ENCODE peak calls at places on chromosomes 4 and X, in nine cellular contexts. E is NCI-H1092 treated with DMSO at 0.1 percent for 48 hours; M is NCI-H510A treated with DMSO at 0.1 percent for 48 hours; B is PC-9; W is stromal cell of bone marrow; C is M059J; R is anterior cingulate cortex; K is stimulated activated CD8-positive, alpha-beta memory T cell treated with anti-CD3 and anti-CD28 coated beads, Interleukin-4, amount 100 ng/mL, for 48 hours; I is amygdala. A is an unnamed sample.
A peak's percentile ranks its signal among the peaks of the same experiment; 100 is the strongest.

GRCh38 chr4:113809313-113809712 is 47.8 kb upstream of the CAMK2D start:
- DNase-seq in R (no peak), B (no peak), C (peak; percentile 28), E (no peak), K (no peak), I (peak; percentile 4), M (no peak), W (peak; percentile 12), A (no peak)

GRCh38 chrX:41728125-41728524 is 4.1 kb downstream of the GPR82 start:
- DNase-seq in R (no peak), W (no peak), K (no peak), E (no peak), M (no peak), C (no peak), B (no peak), I (no peak), A (no peak)

GRCh38 chr4:39883645-39884044 is 94.1 kb downstream of the PDS5A start:
- DNase-seq in E (no peak), I (no peak), C (peak; percentile 4), K (no peak), B (no peak), M (no peak), R (no peak), W (no peak), A (no peak)

GRCh38 chr4:166091914-166092510 is 219.0 kb downstream of the TLL1 start:
- DNase-seq in W (peak; percentile 15), C (peak; percentile 51), K (no peak), E (peak; percentile 85), M (peak; percentile 51), R (no peak), B (no peak), I (no peak), A (peak; percentile 5)

GRCh38 chr4:1809754-1810502 is 16.8 kb downstream of the FGFR3 start:
- DNase-seq in M (no peak), C (peak; percentile 63), I (peak; percentile 68), W (peak; percentile 18), E (peak; percentile 40), R (peak; percentile 75), K (peak; percentile 85), B (peak; percentile 57), A (peak; percentile 16)

GRCh38 chr4:6339818-6340445 is 70.3 kb downstream of the WFS1 start:
- DNase-seq in B (no peak), R (no peak), I (no peak), K (no peak), M (no peak), E (no peak), W (no peak), C (no peak), A (no peak)

GRCh38 chrX:29090811-29091210 is 503.6 kb downstream of the IL1RAPL1 start:
- DNase-seq in R (peak; percentile 3), M (peak; percentile 7), B (no peak), W (no peak), E (no peak), K (no peak), I (no peak), C (peak; percentile 35), A (no peak)

GRCh38 chr4:1043658-1044468 is 32.4 kb downstream of the FGFRL1 start:
- DNase-seq in I (peak; percentile 63), C (peak; percentile 99), E (no peak), M (no peak), K (peak; percentile 73), B (peak; percentile 95), W (peak; percentile 99), R (peak; percentile 73), A (peak; percentile 96)

GRCh38 chr4:25913851-25914669 is at the start of gene SMIM20:
- DNase-seq in R (peak; percentile 91), W (peak; percentile 76), K (peak; percentile 90), C (peak; percentile 79), B (peak; percentile 70), I (peak; percentile 94), E (peak; percentile 88), M (peak; percentile 17), A (peak; percentile 74)

GRCh38 chr4:159367421-159368105 is 264.7 kb downstream of the RAPGEF2 start:
- DNase-seq in B (no peak), I (no peak), K (no peak), E (no peak), M (no peak), C (no peak), R (no peak), W (no peak), A (no peak)

GRCh38 chr4:152415980-152416379 is 119.9 kb downstream of the FBXW7 start:
- DNase-seq in K (no peak), M (no peak), C (peak; percentile 38), B (peak; percentile 50), W (no peak), E (no peak), I (no peak), R (no peak), A (no peak)

GRCh38 chr4:88759039-88759631 is 61.5 kb upstream of the NAP1L5 start:
- DNase-seq in R (no peak), W (no peak), C (no peak), M (no peak), B (no peak), K (no peak), I (peak; percentile 30), E (peak; percentile 59), A (no peak)

GRCh38 chr4:120517966-120518365 is 404.6 kb downstream of the PRDM5 start:
- DNase-seq in M (no peak), K (no peak), R (no peak), I (no peak), C (peak; percentile 87), W (peak; percentile 84), E (no peak), B (peak; percentile 51), A (peak; percentile 31)

GRCh38 chr4:185656467-185656890 is 121.2 kb upstream of the PDLIM3 start:
- DNase-seq in I (peak; percentile 25), W (peak; percentile 64), B (no peak), C (peak; percentile 30), R (no peak), E (no peak), K (no peak), M (no peak), A (no peak)

GRCh38 chrX:10574663-10575062 is 45.7 kb downstream of the MID1 start:
- DNase-seq in M (no peak), C (peak; percentile 79), R (no peak), I (no peak), B (no peak), W (no peak), K (no peak), E (no peak), A (no peak)

A was measured in AG09319.